ENCODE peak calls at places on chromosome 2, in eight cellular contexts. A is fibroblast of the conjunctiva; E is breast epithelium; K is cardiac fibroblast; X is GOT3; M is GM23248; N is HEK293T; P is activated naive CD8-positive, alpha-beta T cell treated with anti-CD3 and anti-CD28 coated beads, Interleukin-2, amount 10 ng/mL, durations not matched to agents 7 days and 5 days. W is an unnamed sample.

GRCh38 chr2:98709530-98709929 is 21.4 kb downstream of the MGAT4A start:
- DNase-seq in A (peak), E (no peak), K (no peak), X (no peak), M (no peak), N (no peak), P (no peak), W (no peak)

GRCh38 chr2:117856415-117857210 is 42.1 kb downstream of the DDX18 start:
- DNase-seq in A (peak), E (no peak), K (peak), X (no peak), M (peak), N (no peak), P (no peak), W (no peak)

GRCh38 chr2:218832520-218832919 is 917 bp upstream of the PRKAG3 start:
- DNase-seq in A (no peak), E (no peak), K (no peak), X (no peak), M (peak), N (no peak), P (no peak), W (no peak)

GRCh38 chr2:235034270-235035135 is 82.7 kb downstream of the SH3BP4 start:
- DNase-seq in A (no peak), E (no peak), K (no peak), X (no peak), M (no peak), N (no peak), P (no peak), W (peak)

GRCh38 chr2:38268691-38269309 is 108.3 kb downstream of the ATL2 start:
- DNase-seq in A (no peak), E (no peak), K (peak), X (no peak), M (peak), N (no peak), P (no peak), W (no peak)

GRCh38 chr2:190759749-190760213 is 110.9 kb downstream of the NAB1 start:
- DNase-seq in A (peak), E (no peak), K (peak), X (no peak), M (peak), N (no peak), P (no peak), W (no peak)

GRCh38 chr2:100820346-100821254 is 661 bp downstream of the NPAS2 start:
- DNase-seq in A (no peak), E (no peak), K (no peak), X (no peak), M (peak), N (no peak), P (peak), W (no peak)

GRCh38 chr2:1486670-1487069 is 73.4 kb downstream of the TPO start:
- DNase-seq in A (no peak), E (no peak), K (no peak), X (no peak), M (no peak), N (no peak), P (no peak), W (no peak)

GRCh38 chr2:23595601-23596251 is 210.7 kb downstream of the KLHL29 start:
- DNase-seq in A (no peak), E (no peak), K (no peak), X (no peak), M (peak), N (no peak), P (no peak), W (no peak)

GRCh38 chr2:19362094-19362649 is 3.7 kb upstream of the OSR1 start:
- DNase-seq in A (no peak), E (no peak), K (peak), X (no peak), M (peak), N (no peak), P (no peak), W (no peak)

GRCh38 chr2:86368181-86368824 is 30.9 kb upstream of the REEP1 start:
- DNase-seq in A (peak), E (no peak), K (peak), X (peak), M (peak), N (peak), P (peak), W (no peak)

GRCh38 chr2:26978061-26978596 is 7.7 kb downstream of the MAPRE3 start:
- DNase-seq in A (no peak), E (peak), K (no peak), X (no peak), M (peak), N (peak), P (no peak), W (no peak)

GRCh38 chr2:55048514-55048924 is 1.7 kb downstream of the RTN4 start:
- DNase-seq in A (no peak), E (no peak), K (peak), X (no peak), M (peak), N (peak), P (no peak), W (no peak)

GRCh38 chr2:120558892-120559291 is 176.8 kb upstream of the GLI2 start:
- DNase-seq in A (no peak), E (no peak), K (no peak), X (no peak), M (peak), N (no peak), P (no peak), W (no peak)

GRCh38 chr2:168910330-168910729 is 9.2 kb downstream of the G6PC2 start:
- DNase-seq in A (no peak), E (no peak), K (no peak), X (no peak), M (no peak), N (peak), P (no peak), W (no peak)

GRCh38 chr2:232652505-232652851 is 19.1 kb downstream of the EFHD1 start:
- DNase-seq in A (no peak), E (no peak), K (no peak), X (no peak), M (peak), N (no peak), P (no peak), W (no peak)

GRCh38 chr2:240400319-240401161 is 34.9 kb upstream of the GPC1 start:
- DNase-seq in A (no peak), E (no peak), K (no peak), X (no peak), M (no peak), N (no peak), P (no peak), W (no peak)

GRCh38 chr2:172307800-172308199 is 119.6 kb upstream of the ITGA6 start:
- DNase-seq in A (no peak), E (no peak), K (no peak), X (no peak), M (peak), N (no peak), P (no peak), W (no peak)

GRCh38 chr2:207470700-207471070 is 59.1 kb upstream of the CREB1 start:
- DNase-seq in A (no peak), E (no peak), K (no peak), X (no peak), M (no peak), N (no peak), P (no peak), W (no peak)

GRCh38 chr2:70089220-70089945 is 2.1 kb downstream of the PCBP1 start:
- DNase-seq in A (no peak), E (no peak), K (peak), X (no peak), M (peak), N (no peak), P (no peak), W (no peak)

GRCh38 chr2:2742745-2743144 is 411.7 kb upstream of the MYT1L start:
- DNase-seq in A (no peak), E (no peak), K (no peak), X (no peak), M (peak), N (no peak), P (no peak), W (no peak)

GRCh38 chr2:159968282-159968900 is 94.0 kb downstream of the PLA2R1 start:
- DNase-seq in A (peak), E (no peak), K (peak), X (no peak), M (peak), N (peak), P (no peak), W (no peak)

W was measured in Right ventricle myocardium inferior.